ENCODE peak calls at places on chromosomes 4 and X, in eight cellular contexts. I is tibial artery; Y is esophagus muscularis mucosa; Z is K562; N is heart right ventricle; S is breast epithelium; R is CD8-positive, alpha-beta T cell; C is mammary epithelial cell. E is an unnamed sample.
A peak's percentile ranks its signal among the peaks of the same experiment; 100 is the strongest.

GRCh38 chr4:26248647-26249046 is 72.2 kb upstream of the RBPJ start:
- DNase-seq in N (peak; percentile 64), I (no peak), C (no peak), R (no peak), S (no peak), Z (no peak), Y (no peak), E (no peak)

GRCh38 chrX:119762718-119763117 is 4.3 kb downstream of the SOWAHD start:
- DNase-seq in Y (no peak), S (no peak), Z (no peak), C (no peak), R (no peak), N (no peak), I (no peak), E (no peak)

GRCh38 chr4:116358633-116359222 is 726.6 kb downstream of the TRAM1L1 start:
- DNase-seq in Z (peak; percentile 30), C (peak; percentile 77), S (no peak), I (no peak), R (no peak), Y (no peak), N (peak; percentile 21), E (peak; percentile 76)

GRCh38 chrX:46758163-46758955 is 559 bp downstream of the SLC9A7 start:
- DNase-seq in C (peak; percentile 22), Z (no peak), Y (no peak), S (no peak), N (no peak), R (no peak), I (no peak), E (no peak)

GRCh38 chrX:155751131-155751530 is 130.0 kb upstream of the VAMP7 start:
- DNase-seq in S (no peak), Y (no peak), C (no peak), Z (no peak), I (no peak), R (no peak), N (no peak), E (no peak)

GRCh38 chr4:177182728-177183127 is 126.9 kb upstream of the NEIL3 start:
- DNase-seq in N (no peak), Z (no peak), I (no peak), Y (no peak), R (no peak), S (no peak), C (no peak), E (no peak)

GRCh38 chrX:154750301-154751120 is at the start of gene GAB3:
- DNase-seq in I (no peak), N (peak; percentile 34), S (no peak), Y (no peak), Z (peak; percentile 27), R (no peak), C (no peak), E (no peak)

GRCh38 chr4:69075061-69075792 is 21.0 kb upstream of the UGT2B7 start:
- DNase-seq in Z (no peak), Y (no peak), I (no peak), N (no peak), S (no peak), C (no peak), R (no peak), E (no peak)

GRCh38 chr4:88742561-88742960 is 44.9 kb upstream of the NAP1L5 start:
- DNase-seq in C (no peak), N (no peak), Y (no peak), R (no peak), S (no peak), I (no peak), Z (no peak), E (no peak)

GRCh38 chrX:13029341-13029740 is 15.1 kb downstream of the FAM9C start:
- DNase-seq in Z (no peak), Y (no peak), I (no peak), C (no peak), N (peak; percentile 71), R (no peak), S (no peak), E (no peak)

GRCh38 chrX:17214962-17215361 is 160.0 kb upstream of the NHS start:
- DNase-seq in I (no peak), C (no peak), Y (no peak), Z (no peak), S (no peak), N (no peak), R (no peak), E (no peak)

GRCh38 chr4:159655547-159655946 is 552.7 kb downstream of the RAPGEF2 start:
- DNase-seq in Z (no peak), Y (no peak), C (peak; percentile 95), N (no peak), R (no peak), I (no peak), S (no peak), E (no peak)

GRCh38 chr4:118969359-118969758 is 80.7 kb downstream of the SYNPO2 start:
- DNase-seq in I (peak; percentile 90), N (peak; percentile 63), Z (no peak), C (peak; percentile 62), S (peak; percentile 71), R (no peak), Y (peak; percentile 90), E (no peak)

GRCh38 chr4:60216752-60217151 is 983.4 kb upstream of the ADGRL3 start:
- DNase-seq in Y (no peak), N (no peak), Z (no peak), S (no peak), I (no peak), C (peak; percentile 4), R (no peak), E (no peak)

GRCh38 chr4:6749340-6750171 is 33.0 kb upstream of the KIAA0232 start:
- DNase-seq in I (peak; percentile 84), N (peak; percentile 51), S (peak; percentile 73), Y (no peak), R (no peak), C (peak; percentile 56), Z (peak; percentile 56), E (peak; percentile 72)

DNA sequence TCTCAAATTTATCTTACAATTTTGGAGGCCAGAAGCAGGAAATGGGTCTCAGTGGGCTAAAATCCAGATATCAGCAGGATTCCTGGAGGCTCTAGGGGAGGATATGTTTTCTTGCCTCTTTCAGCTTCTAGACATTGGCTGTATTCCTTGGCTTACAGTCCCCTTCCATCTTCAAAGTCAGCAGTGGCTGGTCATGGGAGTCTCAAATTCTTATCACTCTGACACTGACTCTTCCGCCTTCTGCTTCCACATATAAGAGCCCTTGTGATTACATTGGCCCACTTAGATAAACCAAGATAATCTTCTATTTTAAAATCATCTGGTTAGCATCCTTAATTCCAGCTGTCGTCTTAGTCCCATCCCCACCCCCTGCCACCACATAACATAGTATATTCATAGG is 113.0 kb downstream of the PCDH7 start:
- DNase-seq in R (no peak), N (no peak), S (no peak), C (no peak), I (no peak), Y (no peak), Z (no peak), E (no peak)
- H3K27ac ChIP-seq in R (no peak overlapping the region), N (no peak overlapping the region), S (no peak overlapping the region), C (no peak overlapping the region), I (no peak overlapping the region), Y (no peak overlapping the region), Z (no peak overlapping the region), E (no peak overlapping the region)

DNA sequence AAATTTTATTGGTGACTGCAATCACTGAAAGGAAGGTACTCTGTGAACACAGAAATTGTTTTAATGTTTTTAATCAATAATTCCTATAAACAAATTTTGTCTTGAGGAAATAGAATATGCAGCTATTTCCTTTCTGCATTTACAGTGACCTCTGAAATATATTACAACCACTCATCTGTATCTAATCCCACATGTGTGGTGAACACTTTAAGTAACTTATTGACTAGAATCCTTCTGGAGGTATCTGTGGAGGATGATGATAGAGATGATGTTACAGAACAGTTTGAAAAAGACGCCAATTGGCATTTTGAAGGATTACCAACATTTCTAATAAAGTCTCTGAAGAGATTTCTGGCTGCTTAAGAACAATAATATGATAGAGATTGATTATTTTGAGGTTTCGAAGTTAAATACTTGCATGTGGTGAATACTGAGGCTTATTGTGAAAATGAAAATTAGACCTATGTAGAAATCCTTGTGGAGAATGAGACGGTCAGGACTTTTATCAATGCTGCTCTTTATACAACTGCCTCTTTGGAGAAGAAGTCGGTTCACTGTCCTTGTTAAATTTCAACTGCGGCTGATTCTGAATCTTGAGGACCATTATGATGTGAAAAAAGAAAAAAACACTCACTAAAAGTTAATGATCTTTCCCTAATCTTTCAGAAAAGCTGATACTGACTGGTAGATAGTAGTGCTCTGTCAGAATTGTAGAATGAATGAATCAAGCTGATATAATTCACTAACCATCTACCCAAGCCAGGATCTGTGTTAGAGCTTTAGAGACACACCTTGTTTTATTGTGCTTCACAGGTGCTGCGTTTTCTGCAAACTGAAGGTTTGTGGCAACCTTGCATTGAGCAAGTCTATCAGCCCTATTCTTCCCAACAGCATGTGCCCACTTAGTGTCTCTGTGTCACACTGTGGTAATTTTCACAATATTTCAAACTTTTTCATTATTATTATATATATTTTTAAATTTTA is 204.6 kb downstream of the SPRY1 start:
- DNase-seq in I (no peak), R (no peak), S (no peak), N (no peak), C (no peak), Y (no peak), Z (no peak), E (no peak)
- H3K4me1 ChIP-seq in I (no peaks in the 10 kb centered on the region), R (peaks cover 26% of the 10 kb centered on the region), S (no peaks in the 10 kb centered on the region), N (peaks cover 20% of the 10 kb centered on the region), C (peaks cover 41% of the 10 kb centered on the region), Y (peaks cover 20% of the 10 kb centered on the region), Z (no peaks in the 10 kb centered on the region), E (peaks cover 5% of the 10 kb centered on the region)

GRCh38 chrX:19877431-19877830 is 10.0 kb downstream of the SH3KBP1 start:
- DNase-seq in I (no peak), R (no peak), Z (no peak), N (no peak), C (no peak), Y (no peak), S (no peak), E (no peak)

GRCh38 chrX:19879742-19880378 is 7.5 kb downstream of the SH3KBP1 start:
- DNase-seq in I (no peak), C (no peak), N (no peak), R (no peak), Z (no peak), S (no peak), Y (no peak), E (no peak)

GRCh38 chrX:19881559-19881958 is 5.8 kb downstream of the SH3KBP1 start:
- DNase-seq in N (no peak), Z (no peak), S (no peak), I (no peak), C (no peak), R (no peak), Y (no peak), E (no peak)

GRCh38 chrX:19876962-19877361 is 10.4 kb downstream of the SH3KBP1 start:
- DNase-seq in C (no peak), Y (no peak), I (no peak), Z (no peak), N (no peak), R (no peak), S (no peak), E (no peak)

GRCh38 chrX:19879181-19879580 is 8.2 kb downstream of the SH3KBP1 start:
- DNase-seq in N (no peak), I (no peak), Z (no peak), R (no peak), C (no peak), S (no peak), Y (no peak), E (no peak)
- H3K9me3 ChIP-seq in N (no peaks in the 10 kb centered on the region), I (no peaks in the 10 kb centered on the region), Z (no peaks in the 10 kb centered on the region), R (no peaks in the 10 kb centered on the region), C (no peaks in the 10 kb centered on the region), S (no peaks in the 10 kb centered on the region), Y (no peaks in the 10 kb centered on the region), E (no peaks in the 10 kb centered on the region)

DNA sequence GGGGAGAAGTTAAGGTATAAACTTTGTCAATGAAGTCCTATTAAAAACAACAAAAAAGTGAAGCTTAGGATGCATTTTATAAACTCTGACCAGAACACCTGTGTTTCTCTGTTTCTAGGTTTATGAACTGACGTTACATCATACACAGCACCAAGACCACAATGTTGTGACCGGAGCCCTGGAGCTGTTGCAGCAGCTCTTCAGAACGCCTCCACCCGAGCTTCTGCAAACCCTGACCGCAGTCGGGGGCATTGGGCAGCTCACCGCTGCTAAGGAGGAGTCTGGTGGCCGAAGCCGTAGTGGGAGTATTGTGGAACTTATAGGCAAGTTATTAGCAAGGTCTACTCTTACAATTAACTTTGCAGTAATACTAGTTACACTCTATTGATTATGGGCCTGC is 46.6 kb downstream of the HTT start:
- DNase-seq in Z (no peak), I (no peak), Y (no peak), S (no peak), N (no peak), C (no peak), R (no peak), E (no peak)
- H3K27ac ChIP-seq in Z (no peak overlapping the region), I (no peak overlapping the region), Y (peak overlapping the region; percentile 82), S (no peak overlapping the region), N (no peak overlapping the region), C (no peak overlapping the region), R (no peak overlapping the region), E (no peak overlapping the region)

E was measured in lung.